ENCODE peak calls at places on chromosome 4, in seven cellular contexts. L is AG10803; Y is GM12865; B is AG04450; G is psoas muscle; Z is CD8-positive, alpha-beta T cell; X is neural progenitor cell. D is an unnamed sample.

GRCh38 chr4:151443247-151443646 is 34.3 kb downstream of the FHIP1A start:
- DNase-seq in X (no peak), Z (no peak), B (no peak), L (no peak), G (no peak), Y (no peak), D (no peak)

GRCh38 chr4:37892641-37893040 is 1.8 kb downstream of the TBC1D1 start:
- DNase-seq in B (no peak), G (no peak), X (no peak), L (no peak), Z (peak; percentile 40), Y (peak; percentile 75), D (no peak)

GRCh38 chr4:183098723-183099536 is at the start of gene WWC2:
- DNase-seq in X (peak; percentile 99), G (peak; percentile 92), L (peak; percentile 96), B (peak; percentile 79), Y (peak; percentile 35), Z (peak; percentile 62), D (peak; percentile 91)

GRCh38 chr4:187415227-187415626 is 580.3 kb upstream of the ZFP42 start:
- DNase-seq in B (no peak), Z (no peak), Y (no peak), G (no peak), L (no peak), X (no peak), D (no peak)

GRCh38 chr4:6783111-6783981 is 819 bp downstream of the KIAA0232 start:
- DNase-seq in Z (peak; percentile 89), X (peak; percentile 98), Y (peak; percentile 89), G (peak; percentile 95), B (peak; percentile 38), L (peak; percentile 85), D (peak; percentile 97)

GRCh38 chr4:1939664-1940509 is 68.7 kb downstream of the NSD2 start:
- DNase-seq in Y (no peak), G (no peak), Z (no peak), X (no peak), B (peak; percentile 65), L (peak; percentile 72), D (no peak)

GRCh38 chr4:59571805-59572430 is 1628.2 kb upstream of the ADGRL3 start:
- DNase-seq in G (no peak), X (no peak), Y (peak; percentile 10), B (no peak), L (no peak), Z (no peak), D (no peak)

GRCh38 chr4:183434264-183435045 is 10.0 kb upstream of the CDKN2AIP start:
- DNase-seq in Y (peak; percentile 8), L (no peak), B (no peak), X (no peak), G (no peak), Z (no peak), D (no peak)

GRCh38 chr4:26150948-26151347 is 169.9 kb upstream of the RBPJ start:
- DNase-seq in Y (no peak), G (no peak), L (no peak), X (no peak), B (no peak), Z (no peak), D (no peak)

GRCh38 chr4:4711902-4712301 is 147.6 kb upstream of the MSX1 start:
- DNase-seq in G (no peak), Y (no peak), B (no peak), L (no peak), X (no peak), Z (no peak), D (no peak)

GRCh38 chr4:161403781-161404180 is 760.0 kb downstream of the FSTL5 start:
- DNase-seq in X (no peak), Y (no peak), Z (no peak), L (no peak), G (no peak), B (no peak), D (no peak)

GRCh38 chr4:48654015-48654664 is 125.9 kb downstream of the FRYL start:
- DNase-seq in Y (no peak), Z (no peak), B (no peak), X (no peak), G (no peak), L (peak; percentile 19), D (no peak)
- H3K4me3 ChIP-seq in Y (no peak overlapping the region), Z (no peak overlapping the region), B (no peak overlapping the region), X (no peak overlapping the region), G (peak overlapping the region; percentile 44), L (no peak overlapping the region), D (no peak overlapping the region)

GRCh38 chr4:146401274-146401673 is 120.5 kb downstream of the SLC10A7 start:
- DNase-seq in X (no peak), Y (no peak), Z (no peak), B (no peak), G (no peak), L (no peak), D (no peak)

GRCh38 chr4:146398896-146399443 is 122.8 kb downstream of the SLC10A7 start:
- DNase-seq in Z (no peak), Y (no peak), L (no peak), X (peak; percentile 11), B (no peak), G (no peak), D (no peak)

GRCh38 chr4:146398404-146398803 is 123.3 kb downstream of the SLC10A7 start:
- DNase-seq in X (no peak), G (no peak), Y (no peak), L (peak; percentile 47), B (no peak), Z (no peak), D (no peak)
- TF ChIP-seq CTCF in X (no peak), G (no peak), Y (no peak), L (no peak), B (no peak), Z (no peak), D (no peak)

DNA sequence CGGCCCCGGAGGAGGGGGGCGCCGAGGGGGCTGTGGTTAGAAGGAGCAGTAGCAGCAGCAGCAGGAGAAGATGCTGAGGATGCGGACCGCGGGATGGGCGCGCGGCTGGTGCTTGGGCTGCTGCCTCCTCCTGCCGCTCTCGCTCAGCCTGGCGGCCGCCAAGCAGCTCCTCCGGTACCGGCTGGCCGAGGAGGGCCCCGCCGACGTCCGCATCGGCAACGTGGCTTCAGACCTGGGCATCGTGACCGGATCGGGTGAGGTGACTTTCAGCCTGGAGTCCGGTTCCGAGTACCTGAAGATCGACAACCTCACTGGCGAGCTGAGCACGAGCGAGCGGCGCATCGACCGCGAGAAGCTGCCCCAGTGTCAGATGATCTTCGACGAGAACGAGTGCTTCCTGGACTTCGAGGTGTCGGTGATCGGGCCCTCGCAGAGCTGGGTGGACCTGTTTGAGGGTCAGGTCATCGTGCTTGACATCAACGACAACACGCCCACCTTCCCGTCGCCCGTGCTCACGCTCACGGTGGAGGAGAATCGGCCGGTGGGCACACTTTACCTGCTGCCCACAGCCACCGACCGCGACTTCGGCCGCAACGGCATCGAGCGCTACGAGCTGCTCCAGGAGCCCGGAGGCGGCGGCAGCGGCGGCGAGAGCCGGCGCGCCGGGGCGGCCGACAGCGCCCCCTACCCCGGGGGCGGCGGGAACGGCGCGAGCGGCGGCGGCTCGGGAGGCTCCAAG is 1.4 kb downstream of the PCDH7 start:
- DNase-seq in L (no peak), Z (no peak), X (peak; percentile 83), Y (no peak), G (peak; percentile 60), B (no peak), D (peak; percentile 78)
- H3K4me3 ChIP-seq in L (peak overlapping the region; percentile 29), Z (peak overlapping the region; percentile 30), X (peak overlapping the region; percentile 73), Y (no peak overlapping the region), G (peak overlapping the region; percentile 60), B (peak overlapping the region; percentile 87), D (peak overlapping the region; percentile 47)

GRCh38 chr4:164012396-164013027 is 518.0 kb downstream of the TMA16 start:
- DNase-seq in Y (peak; percentile 62), Z (no peak), G (no peak), X (peak; percentile 76), B (no peak), L (no peak), D (no peak)
- TF ChIP-seq CTCF in Y (peak; percentile 53), Z (no peak), G (no peak), X (peak; percentile 80), B (no peak), L (no peak), D (no peak)

GRCh38 chr4:10033191-10033881 is 12.0 kb upstream of the SLC2A9 start:
- DNase-seq in B (peak; percentile 10), G (peak; percentile 65), Z (no peak), Y (peak; percentile 27), X (no peak), L (peak; percentile 61), D (no peak)
- H3K4me3 ChIP-seq in B (no peak overlapping the region), G (no peak overlapping the region), Z (no peak overlapping the region), Y (no peak overlapping the region), X (no peak overlapping the region), L (no peak overlapping the region), D (no peak overlapping the region)

DNA sequence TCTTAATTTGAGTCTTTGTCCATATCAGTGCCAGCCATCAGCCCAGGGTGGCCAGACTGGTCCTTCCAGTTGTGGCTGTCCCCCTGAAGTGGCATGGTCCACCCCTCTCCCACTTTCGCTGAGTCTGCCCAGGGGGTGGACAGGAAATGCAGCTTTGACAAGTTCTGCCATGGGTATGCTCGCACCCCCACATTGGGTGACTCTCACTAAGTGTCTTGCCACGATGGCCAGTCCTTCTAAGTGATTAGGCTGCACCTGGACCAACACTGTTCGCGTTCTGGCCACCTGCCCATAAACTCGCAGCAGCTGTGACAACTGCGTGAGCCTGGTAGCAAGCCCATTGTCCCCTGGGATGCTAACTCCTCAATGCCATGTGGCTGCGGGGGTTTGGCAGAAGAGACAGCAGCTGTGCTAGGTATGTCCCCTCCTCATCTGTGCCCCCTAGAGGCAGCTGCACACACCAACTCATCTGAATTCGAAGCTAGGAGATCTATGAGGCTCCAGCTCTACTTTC is 10.0 kb upstream of the LNX1 start:
- DNase-seq in G (peak; percentile 62), L (no peak), Z (no peak), X (peak; percentile 66), B (no peak), Y (peak; percentile 70), D (no peak)
- TF ChIP-seq CTCF in G (no peak), L (peak; percentile 34), Z (no peak), X (peak; percentile 56), B (peak; percentile 34), Y (peak; percentile 51), D (no peak)

GRCh38 chr4:154416183-154416543 is 75.4 kb downstream of the DCHS2 start:
- DNase-seq in B (no peak), G (peak; percentile 53), Z (no peak), L (no peak), X (peak; percentile 68), Y (peak; percentile 21), D (no peak)
- H3K4me3 ChIP-seq in B (peak overlapping the region; percentile 57), G (peak overlapping the region; percentile 67), Z (peak overlapping the region; percentile 8), L (peak overlapping the region; percentile 60), X (peak overlapping the region; percentile 67), Y (peak overlapping the region; percentile 54), D (no peak overlapping the region)

DNA sequence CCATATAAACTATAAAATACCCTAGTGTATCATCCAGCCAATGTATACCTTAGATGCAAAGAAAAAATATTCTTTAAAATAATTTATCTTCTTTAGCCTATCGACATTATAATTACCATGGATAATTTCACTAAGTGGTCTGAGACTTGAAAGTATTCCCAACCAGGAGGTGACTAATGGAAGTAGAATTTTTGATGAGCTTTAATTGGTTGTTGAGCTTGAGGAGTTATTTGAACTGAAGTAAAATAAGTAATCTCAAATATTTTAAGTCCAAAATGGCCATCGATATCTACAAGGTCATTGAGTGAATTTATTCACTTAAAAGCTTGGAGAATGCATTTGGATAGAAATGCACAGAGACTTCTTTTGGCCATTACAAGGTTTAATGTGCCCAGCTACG is 436.2 kb downstream of the TLL1 start:
- DNase-seq in X (no peak), B (no peak), G (no peak), Y (no peak), Z (no peak), L (no peak), D (no peak)
- TF ChIP-seq CTCF in X (no peak), B (no peak), G (no peak), Y (no peak), Z (no peak), L (no peak), D (no peak)

GRCh38 chr4:158678767-158679166 is 6.7 kb downstream of the ETFDH start:
- DNase-seq in G (no peak), X (no peak), Z (no peak), Y (no peak), B (no peak), L (no peak), D (no peak)
- H3K4me3 ChIP-seq in G (no peak overlapping the region), X (no peak overlapping the region), Z (no peak overlapping the region), Y (no peak overlapping the region), B (no peak overlapping the region), L (no peak overlapping the region), D (no peak overlapping the region)